ENCODE peak calls at places on chromosome 18, in six cellular contexts. One of them, this sample, is unnamed.

GRCh38 chr18:60684843-60685513 is 312.4 kb upstream of the MC4R start:
- DNase-seq in HepG2: peak
- DNase-seq in H1: no peak
- DNase-seq in SK-N-SH: peak
- DNase-seq in K562: no peak
- DNase-seq in GM12878: no peak
- DNase-seq in this sample: no peak

GRCh38 chr18:59383831-59384230 is 24.8 kb upstream of the LMAN1 start:
- DNase-seq in HepG2: no peak
- DNase-seq in H1: no peak
- DNase-seq in SK-N-SH: no peak
- DNase-seq in K562: no peak
- DNase-seq in GM12878: no peak
- DNase-seq in this sample: no peak

GRCh38 chr18:61589053-61589723 is 256.0 kb downstream of the CDH20 start:
- DNase-seq in HepG2: no peak
- DNase-seq in H1: no peak
- DNase-seq in SK-N-SH: no peak
- DNase-seq in K562: no peak
- DNase-seq in GM12878: no peak
- DNase-seq in this sample: peak

GRCh38 chr18:79915161-79916127 is 36.0 kb downstream of the SLC66A2 start:
- DNase-seq in HepG2: no peak
- DNase-seq in H1: no peak
- DNase-seq in SK-N-SH: peak
- DNase-seq in K562: no peak
- DNase-seq in GM12878: no peak
- DNase-seq in this sample: no peak

GRCh38 chr18:63207154-63207790 is 112.3 kb downstream of the BCL2 start:
- DNase-seq in HepG2: no peak
- DNase-seq in H1: no peak
- DNase-seq in SK-N-SH: no peak
- DNase-seq in K562: no peak
- DNase-seq in GM12878: no peak
- DNase-seq in this sample: no peak

GRCh38 chr18:12516049-12516677 is 108.4 kb downstream of the PRELID3A start:
- DNase-seq in HepG2: no peak
- DNase-seq in H1: no peak
- DNase-seq in SK-N-SH: no peak
- DNase-seq in K562: peak
- DNase-seq in GM12878: no peak
- DNase-seq in this sample: no peak

GRCh38 chr18:7568426-7568825 is 1.3 kb downstream of the PTPRM start:
- DNase-seq in HepG2: peak
- DNase-seq in H1: no peak
- DNase-seq in SK-N-SH: peak
- DNase-seq in K562: no peak
- DNase-seq in GM12878: no peak
- DNase-seq in this sample: no peak

GRCh38 chr18:79789901-79790885 is 7.5 kb upstream of the KCNG2 start:
- DNase-seq in HepG2: no peak
- DNase-seq in H1: no peak
- DNase-seq in SK-N-SH: no peak
- DNase-seq in K562: no peak
- DNase-seq in GM12878: no peak
- DNase-seq in this sample: no peak

GRCh38 chr18:13376298-13376840 is 157.8 kb downstream of the LDLRAD4 start:
- DNase-seq in HepG2: no peak
- DNase-seq in H1: no peak
- DNase-seq in SK-N-SH: no peak
- DNase-seq in K562: no peak
- DNase-seq in GM12878: no peak
- DNase-seq in this sample: no peak

GRCh38 chr18:59518705-59519104 is 159.6 kb upstream of the LMAN1 start:
- DNase-seq in HepG2: no peak
- DNase-seq in H1: no peak
- DNase-seq in SK-N-SH: peak
- DNase-seq in K562: no peak
- DNase-seq in GM12878: no peak
- DNase-seq in this sample: no peak

GRCh38 chr18:2096581-2096980 is 474.7 kb downstream of the METTL4 start:
- DNase-seq in HepG2: no peak
- DNase-seq in H1: no peak
- DNase-seq in SK-N-SH: no peak
- DNase-seq in K562: no peak
- DNase-seq in GM12878: no peak
- DNase-seq in this sample: no peak

GRCh38 chr18:65753520-65753919 is 2.7 kb downstream of the CDH7 start:
- DNase-seq in HepG2: peak
- DNase-seq in H1: no peak
- DNase-seq in SK-N-SH: peak
- DNase-seq in K562: peak
- DNase-seq in GM12878: no peak
- DNase-seq in this sample: peak

GRCh38 chr18:36402765-36403396 is 105.4 kb downstream of the FHOD3 start:
- DNase-seq in HepG2: no peak
- DNase-seq in H1: no peak
- DNase-seq in SK-N-SH: no peak
- DNase-seq in K562: no peak
- DNase-seq in GM12878: no peak
- DNase-seq in this sample: no peak

GRCh38 chr18:66226782-66227181 is 377.1 kb downstream of the CDH19 start:
- DNase-seq in HepG2: no peak
- DNase-seq in H1: no peak
- DNase-seq in SK-N-SH: no peak
- DNase-seq in K562: no peak
- DNase-seq in GM12878: no peak
- DNase-seq in this sample: no peak

GRCh38 chr18:75244336-75244735 is 33.7 kb downstream of the TSHZ1 start:
- DNase-seq in HepG2: peak
- DNase-seq in H1: peak
- DNase-seq in SK-N-SH: peak
- DNase-seq in K562: peak
- DNase-seq in GM12878: no peak
- DNase-seq in this sample: peak

GRCh38 chr18:70373062-70373519 is 84.2 kb downstream of the SOCS6 start:
- DNase-seq in HepG2: peak
- DNase-seq in H1: no peak
- DNase-seq in SK-N-SH: no peak
- DNase-seq in K562: no peak
- DNase-seq in GM12878: no peak
- DNase-seq in this sample: no peak

GRCh38 chr18:49241852-49242251 is 218.6 kb downstream of the DYM start:
- DNase-seq in HepG2: no peak
- DNase-seq in H1: no peak
- DNase-seq in SK-N-SH: no peak
- DNase-seq in K562: no peak
- DNase-seq in GM12878: no peak
- DNase-seq in this sample: no peak

GRCh38 chr18:23825978-23826405 is 136.7 kb downstream of the LAMA3 start:
- DNase-seq in HepG2: no peak
- DNase-seq in H1: no peak
- DNase-seq in SK-N-SH: no peak
- DNase-seq in K562: no peak
- DNase-seq in GM12878: no peak
- DNase-seq in this sample: no peak

GRCh38 chr18:35244671-35245070 is 3.8 kb downstream of the ZNF397 start:
- DNase-seq in HepG2: no peak
- DNase-seq in H1: no peak
- DNase-seq in SK-N-SH: no peak
- DNase-seq in K562: no peak
- DNase-seq in GM12878: no peak
- DNase-seq in this sample: no peak

GRCh38 chr18:68484241-68484640 is 230.7 kb downstream of the TMX3 start:
- DNase-seq in HepG2: no peak
- DNase-seq in H1: no peak
- DNase-seq in SK-N-SH: no peak
- DNase-seq in K562: no peak
- DNase-seq in GM12878: no peak
- DNase-seq in this sample: no peak

GRCh38 chr18:21177742-21178305 is 64.2 kb upstream of the GREB1L start:
- DNase-seq in HepG2: no peak
- DNase-seq in H1: no peak
- DNase-seq in SK-N-SH: no peak
- DNase-seq in K562: no peak
- DNase-seq in GM12878: no peak
- DNase-seq in this sample: no peak
- TF ChIP-seq GABPA in HepG2: no peak
- TF ChIP-seq GABPA in H1: no peak
- TF ChIP-seq GABPA in SK-N-SH: no peak
- TF ChIP-seq GABPA in K562: no peak
- TF ChIP-seq GABPA in GM12878: no peak
- TF ChIP-seq GABPA in this sample: no peak

GRCh38 chr18:3455938-3456685 is 6.1 kb downstream of the TGIF1 start:
- DNase-seq in HepG2: peak
- DNase-seq in H1: no peak
- DNase-seq in SK-N-SH: no peak
- DNase-seq in K562: no peak
- DNase-seq in GM12878: no peak
- DNase-seq in this sample: no peak
- TF ChIP-seq GABPA in HepG2: no peak
- TF ChIP-seq GABPA in H1: no peak
- TF ChIP-seq GABPA in SK-N-SH: no peak
- TF ChIP-seq GABPA in K562: no peak
- TF ChIP-seq GABPA in GM12878: no peak
- TF ChIP-seq GABPA in this sample: no peak

GRCh38 chr18:46372670-46373069 is 268.5 kb downstream of the HAUS1 start:
- DNase-seq in HepG2: no peak
- DNase-seq in H1: no peak
- DNase-seq in SK-N-SH: no peak
- DNase-seq in K562: no peak
- DNase-seq in GM12878: no peak
- DNase-seq in this sample: no peak
- TF ChIP-seq GABPA in HepG2: no peak
- TF ChIP-seq GABPA in H1: no peak
- TF ChIP-seq GABPA in SK-N-SH: no peak
- TF ChIP-seq GABPA in K562: no peak
- TF ChIP-seq GABPA in GM12878: no peak
- TF ChIP-seq GABPA in this sample: no peak

GRCh38 chr18:9042766-9043481 is 59.6 kb upstream of the NDUFV2 start:
- DNase-seq in HepG2: no peak
- DNase-seq in H1: no peak
- DNase-seq in SK-N-SH: no peak
- DNase-seq in K562: no peak
- DNase-seq in GM12878: no peak
- DNase-seq in this sample: no peak
- TF ChIP-seq GABPA in HepG2: no peak
- TF ChIP-seq GABPA in H1: no peak
- TF ChIP-seq GABPA in SK-N-SH: no peak
- TF ChIP-seq GABPA in K562: no peak
- TF ChIP-seq GABPA in GM12878: no peak
- TF ChIP-seq GABPA in this sample: no peak

This sample was measured in HL-60.